ENCODE peak calls at places on chromosomes 4 and X, in seven cellular contexts. N is NB4, I is upper lobe of right lung, T is IMR-90, B is suprapubic skin, L is fibroblast of pulmonary artery, A is fibroblast of lung. Y is an unnamed sample.

GRCh38 chr4:164731827-164732474 is 22.0 kb upstream of the SMIM31 start:
- DNase-seq in N (peak), I (no peak), T (peak), B (no peak), L (peak), A (peak), Y (peak)

GRCh38 chrX:102684772-102685520 is 27.3 kb upstream of the GPRASP2 start:
- DNase-seq in N (no peak), I (no peak), T (no peak), B (no peak), L (no peak), A (no peak), Y (no peak)

GRCh38 chrX:26373829-26374228 is 157.9 kb downstream of the MAGEB5 start:
- DNase-seq in N (no peak), I (no peak), T (no peak), B (no peak), L (no peak), A (no peak), Y (no peak)

GRCh38 chrX:101442095-101442494 is 34.1 kb downstream of the HNRNPH2 start:
- DNase-seq in N (no peak), I (no peak), T (no peak), B (no peak), L (peak), A (peak), Y (peak)

GRCh38 chr4:37837446-37837845 is 11.0 kb downstream of the PGM2 start:
- DNase-seq in N (peak), I (no peak), T (peak), B (no peak), L (peak), A (peak), Y (peak)

GRCh38 chr4:189785257-189785656 is 155.4 kb upstream of the FRG1 start:
- DNase-seq in N (no peak), I (no peak), T (no peak), B (no peak), L (no peak), A (no peak), Y (no peak)

GRCh38 chrX:30504309-30504708 is 73.3 kb downstream of the TASL start:
- DNase-seq in N (peak), I (no peak), T (peak), B (no peak), L (peak), A (peak), Y (peak)

GRCh38 chr4:108885211-108885610 is 122.4 kb upstream of the ETNPPL start:
- DNase-seq in N (no peak), I (no peak), T (peak), B (no peak), L (peak), A (peak), Y (no peak)

GRCh38 chr4:118682928-118683327 is 2.3 kb upstream of the METTL14 start:
- DNase-seq in N (peak), I (no peak), T (peak), B (no peak), L (peak), A (peak), Y (peak)

GRCh38 chr4:177070533-177070932 is 239.1 kb upstream of the NEIL3 start:
- DNase-seq in N (no peak), I (no peak), T (peak), B (no peak), L (no peak), A (no peak), Y (peak)

GRCh38 chrX:133645977-133646750 is 230.9 kb upstream of the GPC4 start:
- DNase-seq in N (peak), I (no peak), T (peak), B (no peak), L (peak), A (peak), Y (peak)

GRCh38 chrX:10235851-10236250 is 79.1 kb downstream of the CLCN4 start:
- DNase-seq in N (peak), I (no peak), T (peak), B (no peak), L (peak), A (peak), Y (peak)

GRCh38 chr4:155371432-155372043 is 5.2 kb downstream of the MAP9 start:
- DNase-seq in N (peak), I (no peak), T (peak), B (no peak), L (peak), A (peak), Y (peak)

GRCh38 chr4:150342945-150343344 is 239.0 kb upstream of the MAB21L2 start:
- DNase-seq in N (no peak), I (no peak), T (no peak), B (no peak), L (no peak), A (no peak), Y (no peak)

GRCh38 chr4:169164669-169165415 is 105.9 kb downstream of the SH3RF1 start:
- DNase-seq in N (no peak), I (no peak), T (peak), B (no peak), L (peak), A (no peak), Y (peak)

GRCh38 chr4:87805971-87806370 is 6.6 kb downstream of the IBSP start:
- DNase-seq in N (peak), I (no peak), T (peak), B (no peak), L (peak), A (peak), Y (peak)

GRCh38 chr4:41611881-41612871 is 74.2 kb downstream of the LIMCH1 start:
- DNase-seq in N (no peak), I (no peak), T (peak), B (no peak), L (peak), A (peak), Y (no peak)

GRCh38 chrX:49171752-49172279 is at the start of gene PLP2:
- DNase-seq in N (peak), I (peak), T (peak), B (peak), L (peak), A (peak), Y (peak)

GRCh38 chrX:31099536-31100090 is 27.8 kb upstream of the FTHL17 start:
- DNase-seq in N (peak), I (no peak), T (no peak), B (no peak), L (peak), A (no peak), Y (no peak)

GRCh38 chrX:13376857-13377441 is 57.1 kb upstream of the ATXN3L start:
- DNase-seq in N (peak), I (no peak), T (peak), B (no peak), L (peak), A (peak), Y (peak)

GRCh38 chr4:109649872-109650271 is 53.4 kb downstream of the CASP6 start:
- DNase-seq in N (no peak), I (no peak), T (no peak), B (no peak), L (no peak), A (no peak), Y (no peak)

GRCh38 chr4:169493164-169493524 is 119.2 kb downstream of the NEK1 start:
- DNase-seq in N (no peak), I (no peak), T (no peak), B (no peak), L (no peak), A (no peak), Y (no peak)

GRCh38 chr4:3745886-3746656 is 20.1 kb upstream of the ADRA2C start:
- DNase-seq in N (no peak), I (no peak), T (no peak), B (no peak), L (no peak), A (no peak), Y (peak)

GRCh38 chrX:18146954-18147353 is 73.7 kb downstream of the BEND2 start:
- DNase-seq in N (peak), I (no peak), T (peak), B (no peak), L (peak), A (peak), Y (peak)

GRCh38 chr4:90537491-90537890 is 410.3 kb downstream of the CCSER1 start:
- DNase-seq in N (no peak), I (no peak), T (no peak), B (no peak), L (peak), A (no peak), Y (no peak)

GRCh38 chr4:80215449-80216052 is 18.2 kb downstream of the PRDM8 start:
- DNase-seq in N (peak), I (no peak), T (peak), B (no peak), L (peak), A (peak), Y (peak)

GRCh38 chr4:73669410-73670183 is 49.4 kb upstream of the RASSF6 start:
- DNase-seq in N (no peak), I (no peak), T (no peak), B (no peak), L (peak), A (peak), Y (no peak)

GRCh38 chr4:48506716-48507115 is 16.7 kb downstream of the ZAR1 start:
- DNase-seq in N (no peak), I (no peak), T (no peak), B (no peak), L (no peak), A (no peak), Y (no peak)

GRCh38 chr4:185640809-185641675 is 105.7 kb upstream of the PDLIM3 start:
- DNase-seq in N (peak), I (no peak), T (peak), B (no peak), L (peak), A (peak), Y (peak)

GRCh38 chr4:185290656-185291055 is 81.3 kb downstream of the SNX25 start:
- DNase-seq in N (no peak), I (no peak), T (no peak), B (no peak), L (no peak), A (no peak), Y (no peak)

GRCh38 chrX:52425710-52426245 is 57.0 kb downstream of the XAGE2 start:
- DNase-seq in N (no peak), I (no peak), T (peak), B (no peak), L (peak), A (peak), Y (peak)

GRCh38 chrX:134396174-134396573 is 63.8 kb upstream of the HPRT1 start:
- DNase-seq in N (peak), I (no peak), T (peak), B (no peak), L (peak), A (peak), Y (peak)

GRCh38 chr4:148539387-148539786 is 97.2 kb upstream of the NR3C2 start:
- DNase-seq in N (no peak), I (no peak), T (no peak), B (no peak), L (no peak), A (no peak), Y (no peak)

DNA sequence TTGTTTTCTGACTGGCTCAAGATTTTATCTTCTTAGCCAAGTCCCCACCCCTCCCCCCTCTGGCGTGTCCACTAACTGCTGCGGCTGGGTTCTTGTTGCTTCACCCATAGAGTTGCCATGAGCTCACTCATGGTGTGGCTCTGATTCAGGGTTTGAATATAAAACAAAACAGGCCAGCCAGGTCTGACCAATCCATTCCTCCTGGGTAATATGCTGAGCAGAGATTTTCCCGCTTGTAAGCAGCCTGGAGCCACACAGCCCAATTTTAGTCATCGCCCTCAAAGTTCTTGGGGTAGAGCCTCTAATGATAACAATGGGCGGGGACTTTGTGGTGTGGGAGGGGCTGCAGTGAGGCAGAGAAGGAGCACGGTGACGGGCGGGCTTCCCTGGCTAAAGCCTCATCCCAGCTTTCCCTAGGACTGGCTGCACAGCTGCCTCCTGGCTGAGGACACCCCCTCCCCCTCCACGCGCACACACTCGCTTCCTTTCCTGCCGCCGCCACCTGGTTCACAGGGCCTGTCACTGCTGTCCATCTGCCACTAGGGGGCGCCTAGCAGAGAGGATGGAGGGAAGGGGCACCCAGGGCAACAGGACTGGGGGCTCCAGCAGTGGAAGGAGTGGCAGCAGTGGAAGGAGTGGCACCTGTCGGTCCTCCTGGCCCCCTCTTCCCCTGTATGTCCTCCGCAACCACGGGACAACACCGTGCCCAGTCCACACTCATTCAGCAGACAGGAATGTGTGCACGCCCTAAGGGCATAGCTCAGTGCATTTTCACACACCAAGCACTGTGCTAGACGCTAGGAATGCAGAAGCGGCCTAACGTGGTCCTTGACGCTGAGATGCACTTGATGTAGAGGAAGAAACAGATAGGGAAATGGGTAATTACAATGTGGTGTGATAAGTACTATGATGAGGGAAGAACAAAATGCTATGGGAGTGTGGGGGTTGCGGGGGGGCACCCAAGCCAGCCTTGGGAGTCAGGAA is 26.8 kb downstream of the PRPS1 start:
- DNase-seq in N (peak), I (peak), T (peak), B (peak), L (peak), A (peak), Y (peak)
- H3K4me3 ChIP-seq in N (no peak), I (no peak), T (no peak), B (no peak), L (peak), A (no peak), Y (peak)

GRCh38 chr4:105440890-105441289 is 33.0 kb downstream of the PPA2 start:
- DNase-seq in N (no peak), I (no peak), T (no peak), B (no peak), L (no peak), A (peak), Y (peak)
- TF ChIP-seq CTCF in N (no peak), I (no peak), T (peak), B (no peak), L (no peak), A (no peak), Y (no peak)

DNA sequence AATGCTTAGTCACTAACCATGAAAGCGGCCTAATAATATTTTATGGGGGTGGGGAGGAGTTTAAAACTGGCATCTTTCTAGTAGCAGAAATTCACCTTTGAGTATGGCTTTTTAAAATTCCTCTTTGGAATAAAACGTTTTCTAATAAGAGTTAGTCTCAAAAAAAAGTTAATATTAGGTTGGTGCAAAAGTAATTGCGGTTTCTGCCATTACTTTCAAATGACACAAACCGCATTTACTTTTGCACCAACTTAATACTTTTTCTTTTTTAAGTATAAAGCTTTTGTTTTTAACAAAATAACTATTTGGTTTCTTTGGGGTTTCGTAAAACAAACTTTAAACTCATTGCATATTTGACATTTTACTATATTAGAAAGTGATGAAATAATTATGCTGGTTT is 68.4 kb downstream of the FBXO8 start:
- DNase-seq in N (no peak), I (no peak), T (no peak), B (no peak), L (no peak), A (peak), Y (no peak)
- H3K4me3 ChIP-seq in N (no peak), I (no peak), T (no peak), B (no peak), L (no peak), A (no peak), Y (no peak)

GRCh38 chr4:16278178-16278577 is 51.9 kb upstream of the TAPT1 start:
- DNase-seq in N (peak), I (no peak), T (no peak), B (no peak), L (no peak), A (no peak), Y (no peak)
- TF ChIP-seq CTCF in N (peak), I (peak), T (peak), B (no peak), L (peak), A (no peak), Y (peak)

DNA sequence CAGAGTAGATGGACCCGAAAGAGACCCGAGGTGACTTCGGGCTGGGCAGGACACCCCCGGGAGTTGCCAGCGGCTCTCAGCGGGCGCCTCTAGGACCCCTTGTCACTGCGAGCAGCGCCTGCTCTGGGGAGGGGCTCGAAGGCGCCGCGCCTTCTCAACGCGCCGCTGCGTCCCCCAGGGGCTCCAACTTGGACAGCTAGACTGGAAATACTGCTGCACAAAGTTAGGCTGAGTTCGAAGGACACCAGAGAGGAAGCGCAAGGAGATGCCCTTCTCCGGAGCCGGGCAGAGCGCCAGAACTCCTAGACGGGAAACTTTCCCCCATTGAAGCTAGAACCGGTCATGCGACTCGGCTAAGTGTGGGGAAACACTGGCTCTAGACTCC is 493 bp upstream of the KCNIP4 start:
- DNase-seq in N (no peak), I (peak), T (no peak), B (no peak), L (peak), A (peak), Y (peak)
- H3K4me3 ChIP-seq in N (no peak), I (no peak), T (no peak), B (peak), L (peak), A (no peak), Y (peak)

GRCh38 chr4:167419468-167420133 is 185.3 kb upstream of the SPOCK3 start:
- DNase-seq in N (no peak), I (no peak), T (no peak), B (no peak), L (no peak), A (no peak), Y (no peak)
- TF ChIP-seq CTCF in N (no peak), I (no peak), T (no peak), B (no peak), L (no peak), A (no peak), Y (no peak)

GRCh38 chr4:1155314-1155713 is 17.1 kb downstream of the SPON2 start:
- DNase-seq in N (no peak), I (no peak), T (no peak), B (no peak), L (no peak), A (no peak), Y (no peak)

GRCh38 chr4:1156069-1156468 is 16.3 kb downstream of the SPON2 start:
- DNase-seq in N (no peak), I (no peak), T (no peak), B (no peak), L (no peak), A (no peak), Y (no peak)

GRCh38 chr4:1153567-1154090 is 18.8 kb downstream of the SPON2 start:
- DNase-seq in N (no peak), I (no peak), T (no peak), B (no peak), L (no peak), A (no peak), Y (peak)

GRCh38 chr4:1154126-1154522 is 18.3 kb downstream of the SPON2 start:
- DNase-seq in N (no peak), I (no peak), T (no peak), B (no peak), L (no peak), A (no peak), Y (no peak)

GRCh38 chr4:1154523-1155182 is 17.7 kb downstream of the SPON2 start:
- DNase-seq in N (no peak), I (no peak), T (peak), B (peak), L (no peak), A (no peak), Y (peak)
- H3K4me3 ChIP-seq in N (no peak), I (no peak), T (no peak), B (no peak), L (no peak), A (no peak), Y (no peak)

GRCh38 chr4:124783847-124784246 is 71.3 kb upstream of the ANKRD50 start:
- DNase-seq in N (no peak), I (no peak), T (peak), B (no peak), L (peak), A (peak), Y (peak)

DNA sequence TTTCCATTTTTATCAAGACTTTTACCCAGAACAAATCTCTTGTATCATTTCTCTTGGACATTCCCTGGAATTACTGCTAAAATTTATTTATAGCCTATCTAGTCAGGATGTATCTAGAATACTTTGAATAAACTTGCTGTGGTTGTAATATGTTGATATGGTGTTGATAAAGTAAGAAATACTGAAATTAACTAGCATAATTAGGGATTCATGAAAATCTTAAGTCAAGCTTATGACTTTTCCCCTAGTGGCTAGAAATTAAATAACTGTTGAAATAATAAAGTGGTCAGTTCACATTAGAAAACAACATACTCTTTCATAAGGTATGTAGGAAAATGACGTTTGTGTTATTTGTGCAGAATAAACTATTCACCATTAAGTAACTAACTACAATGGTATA is 73.1 kb upstream of the ANKRD50 start:
- DNase-seq in N (no peak), I (no peak), T (no peak), B (no peak), L (no peak), A (no peak), Y (no peak)
- TF ChIP-seq CTCF in N (no peak), I (no peak), T (no peak), B (no peak), L (peak), A (no peak), Y (no peak)

Y was measured in fibroblast of mammary gland.